ENCODE peak calls at places on chromosomes 13 and 19, in five cellular contexts. One of them, this sample, is unnamed.
A peak's percentile ranks its signal among the peaks of the same experiment; 100 is the strongest.

GRCh38 chr19:19866599-19867248 is 1.0 kb downstream of the ZNF253 start:
- DNase-seq in fibroblast of pulmonary artery: peak; percentile 6
- DNase-seq in astrocyte of the spinal cord: no peak
- DNase-seq in Caco-2: peak; percentile 11
- DNase-seq in endodermal cell: peak; percentile 92
- DNase-seq in this sample: peak; percentile 1

GRCh38 chr13:108214511-108215383 is 589 bp downstream of the LIG4 start:
- DNase-seq in fibroblast of pulmonary artery: no peak
- DNase-seq in astrocyte of the spinal cord: no peak
- DNase-seq in Caco-2: no peak
- DNase-seq in endodermal cell: peak; percentile 75
- DNase-seq in this sample: no peak

GRCh38 chr19:3932931-3933810 is at the start of gene NMRK2:
- DNase-seq in fibroblast of pulmonary artery: no peak
- DNase-seq in astrocyte of the spinal cord: no peak
- DNase-seq in Caco-2: no peak
- DNase-seq in endodermal cell: peak; percentile 97
- DNase-seq in this sample: no peak

GRCh38 chr19:45247136-45247535 is 1.9 kb upstream of the EXOC3L2 start:
- DNase-seq in fibroblast of pulmonary artery: no peak
- DNase-seq in astrocyte of the spinal cord: no peak
- DNase-seq in Caco-2: no peak
- DNase-seq in endodermal cell: no peak
- DNase-seq in this sample: no peak

GRCh38 chr13:111361046-111361872 is 40.8 kb downstream of the TEX29 start:
- DNase-seq in fibroblast of pulmonary artery: no peak
- DNase-seq in astrocyte of the spinal cord: no peak
- DNase-seq in Caco-2: no peak
- DNase-seq in endodermal cell: no peak
- DNase-seq in this sample: no peak

GRCh38 chr19:47272448-47273312 is 2.0 kb upstream of the INAFM1 start:
- DNase-seq in fibroblast of pulmonary artery: peak; percentile 21
- DNase-seq in astrocyte of the spinal cord: no peak
- DNase-seq in Caco-2: peak; percentile 25
- DNase-seq in endodermal cell: peak; percentile 72
- DNase-seq in this sample: peak; percentile 71

GRCh38 chr13:78317030-78317429 is 286.3 kb downstream of the POU4F1 start:
- DNase-seq in fibroblast of pulmonary artery: peak; percentile 33
- DNase-seq in astrocyte of the spinal cord: no peak
- DNase-seq in Caco-2: peak; percentile 6
- DNase-seq in endodermal cell: no peak
- DNase-seq in this sample: no peak

GRCh38 chr13:87331178-87331577 is 340.0 kb upstream of the SLITRK5 start:
- DNase-seq in fibroblast of pulmonary artery: peak; percentile 1
- DNase-seq in astrocyte of the spinal cord: peak; percentile 39
- DNase-seq in Caco-2: peak; percentile 2
- DNase-seq in endodermal cell: no peak
- DNase-seq in this sample: peak; percentile 0

GRCh38 chr13:95216182-95216581 is 85.1 kb downstream of the ABCC4 start:
- DNase-seq in fibroblast of pulmonary artery: no peak
- DNase-seq in astrocyte of the spinal cord: no peak
- DNase-seq in Caco-2: no peak
- DNase-seq in endodermal cell: no peak
- DNase-seq in this sample: no peak

GRCh38 chr13:74280795-74281490 is 146.7 kb upstream of the KLF12 start:
- DNase-seq in fibroblast of pulmonary artery: no peak
- DNase-seq in astrocyte of the spinal cord: no peak
- DNase-seq in Caco-2: no peak
- DNase-seq in endodermal cell: no peak
- DNase-seq in this sample: no peak

GRCh38 chr19:8506402-8506957 is 4.0 kb upstream of the PRAM1 start:
- DNase-seq in fibroblast of pulmonary artery: no peak
- DNase-seq in astrocyte of the spinal cord: no peak
- DNase-seq in Caco-2: no peak
- DNase-seq in endodermal cell: peak; percentile 73
- DNase-seq in this sample: no peak

DNA sequence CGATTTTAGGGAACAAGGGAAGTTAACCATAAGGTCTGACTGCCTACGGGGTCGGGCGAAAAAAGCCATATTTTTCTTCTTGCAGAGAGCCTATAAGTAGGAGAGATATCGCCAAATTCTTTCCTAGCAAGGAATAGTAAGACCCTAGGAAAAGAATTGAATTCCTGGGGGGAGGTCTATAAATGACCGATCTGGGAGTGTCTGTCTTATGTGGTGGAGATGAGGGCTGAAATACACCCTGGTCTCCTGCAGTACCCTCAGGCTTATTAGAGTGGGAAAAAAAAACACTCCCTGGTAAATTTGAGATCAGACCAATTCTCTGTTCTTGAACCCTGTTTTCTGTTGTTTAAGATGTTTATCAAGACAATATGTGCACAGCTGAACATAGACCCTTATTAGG is 447.5 kb upstream of the ATXN8OS start:
- DNase-seq in fibroblast of pulmonary artery: no peak
- DNase-seq in astrocyte of the spinal cord: no peak
- DNase-seq in Caco-2: no peak
- DNase-seq in endodermal cell: no peak
- DNase-seq in this sample: no peak
- H3K4me3 ChIP-seq in fibroblast of pulmonary artery: no peak overlapping the region
- H3K4me3 ChIP-seq in astrocyte of the spinal cord: no peak overlapping the region
- H3K4me3 ChIP-seq in Caco-2: no peak overlapping the region
- H3K4me3 ChIP-seq in endodermal cell: peak overlapping the region; percentile 40
- H3K4me3 ChIP-seq in this sample: no peak overlapping the region

GRCh38 chr13:64470751-64471150 is 2759.4 kb downstream of the PCDH9 start:
- DNase-seq in fibroblast of pulmonary artery: no peak
- DNase-seq in astrocyte of the spinal cord: no peak
- DNase-seq in Caco-2: no peak
- DNase-seq in endodermal cell: no peak
- DNase-seq in this sample: no peak

GRCh38 chr13:64471916-64472315 is 2758.2 kb downstream of the PCDH9 start:
- DNase-seq in fibroblast of pulmonary artery: peak; percentile 73
- DNase-seq in astrocyte of the spinal cord: peak; percentile 65
- DNase-seq in Caco-2: no peak
- DNase-seq in endodermal cell: no peak
- DNase-seq in this sample: peak; percentile 57
- TF ChIP-seq CTCF in fibroblast of pulmonary artery: peak; percentile 56
- TF ChIP-seq CTCF in astrocyte of the spinal cord: peak; percentile 42
- TF ChIP-seq CTCF in Caco-2: peak; percentile 57
- TF ChIP-seq CTCF in endodermal cell: peak; percentile 68
- TF ChIP-seq CTCF in this sample: peak; percentile 60

GRCh38 chr19:35160629-35161433 is 6.3 kb downstream of the FXYD5 start:
- DNase-seq in fibroblast of pulmonary artery: no peak
- DNase-seq in astrocyte of the spinal cord: no peak
- DNase-seq in Caco-2: no peak
- DNase-seq in endodermal cell: no peak
- DNase-seq in this sample: no peak
- H3K4me3 ChIP-seq in fibroblast of pulmonary artery: no peak overlapping the region
- H3K4me3 ChIP-seq in astrocyte of the spinal cord: no peak overlapping the region
- H3K4me3 ChIP-seq in Caco-2: no peak overlapping the region
- H3K4me3 ChIP-seq in endodermal cell: no peak overlapping the region
- H3K4me3 ChIP-seq in this sample: no peak overlapping the region

DNA sequence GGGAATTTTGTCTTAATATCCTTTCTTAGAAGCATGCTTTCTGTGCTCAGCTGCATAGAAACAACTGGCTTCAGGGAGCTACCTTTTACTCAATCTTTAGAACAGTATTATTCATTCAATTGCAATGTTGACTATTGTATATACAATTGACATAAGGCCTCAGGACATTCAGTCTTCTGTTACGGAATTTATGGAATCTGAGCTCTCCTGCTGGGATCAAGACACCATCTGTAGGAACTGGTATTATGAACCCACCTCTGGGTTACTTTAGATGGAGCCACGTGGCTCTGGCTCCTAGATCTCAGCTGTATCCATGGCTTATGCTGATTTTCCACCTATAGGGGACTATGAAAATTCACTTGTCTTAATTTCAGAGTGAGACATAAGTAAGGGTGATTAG is 716.2 kb upstream of the GPC6 start:
- DNase-seq in fibroblast of pulmonary artery: peak; percentile 53
- DNase-seq in astrocyte of the spinal cord: peak; percentile 72
- DNase-seq in Caco-2: no peak
- DNase-seq in endodermal cell: no peak
- DNase-seq in this sample: no peak
- TF ChIP-seq CTCF in fibroblast of pulmonary artery: no peak
- TF ChIP-seq CTCF in astrocyte of the spinal cord: no peak
- TF ChIP-seq CTCF in Caco-2: no peak
- TF ChIP-seq CTCF in endodermal cell: no peak
- TF ChIP-seq CTCF in this sample: no peak

GRCh38 chr19:13165091-13165997 is 15.1 kb downstream of the IER2 start:
- DNase-seq in fibroblast of pulmonary artery: no peak
- DNase-seq in astrocyte of the spinal cord: peak; percentile 34
- DNase-seq in Caco-2: peak; percentile 25
- DNase-seq in endodermal cell: peak; percentile 82
- DNase-seq in this sample: no peak
- H3K4me3 ChIP-seq in fibroblast of pulmonary artery: no peak overlapping the region
- H3K4me3 ChIP-seq in astrocyte of the spinal cord: no peak overlapping the region
- H3K4me3 ChIP-seq in Caco-2: peak overlapping the region; percentile 48
- H3K4me3 ChIP-seq in endodermal cell: peak overlapping the region; percentile 66
- H3K4me3 ChIP-seq in this sample: no peak overlapping the region

GRCh38 chr19:33303791-33304759 is 1.7 kb upstream of the CEBPA start:
- DNase-seq in fibroblast of pulmonary artery: no peak
- DNase-seq in astrocyte of the spinal cord: no peak
- DNase-seq in Caco-2: no peak
- DNase-seq in endodermal cell: no peak
- DNase-seq in this sample: peak; percentile 6

GRCh38 chr19:33302974-33303790 is 848 bp upstream of the CEBPA start:
- DNase-seq in fibroblast of pulmonary artery: peak; percentile 56
- DNase-seq in astrocyte of the spinal cord: peak; percentile 34
- DNase-seq in Caco-2: peak; percentile 82
- DNase-seq in endodermal cell: peak; percentile 88
- DNase-seq in this sample: peak; percentile 47

GRCh38 chr19:33301900-33302174 is 497 bp downstream of the CEBPA start:
- DNase-seq in fibroblast of pulmonary artery: no peak
- DNase-seq in astrocyte of the spinal cord: no peak
- DNase-seq in Caco-2: no peak
- DNase-seq in endodermal cell: no peak
- DNase-seq in this sample: no peak

GRCh38 chr19:33301011-33301899 is 1.1 kb downstream of the CEBPA start:
- DNase-seq in fibroblast of pulmonary artery: no peak
- DNase-seq in astrocyte of the spinal cord: no peak
- DNase-seq in Caco-2: no peak
- DNase-seq in endodermal cell: peak; percentile 73
- DNase-seq in this sample: peak; percentile 11

GRCh38 chr19:33302175-33302973 is at the start of gene CEBPA:
- DNase-seq in fibroblast of pulmonary artery: peak; percentile 77
- DNase-seq in astrocyte of the spinal cord: peak; percentile 45
- DNase-seq in Caco-2: peak; percentile 97
- DNase-seq in endodermal cell: peak; percentile 93
- DNase-seq in this sample: peak; percentile 72
- TF ChIP-seq CTCF in fibroblast of pulmonary artery: no peak
- TF ChIP-seq CTCF in astrocyte of the spinal cord: peak; percentile 42
- TF ChIP-seq CTCF in Caco-2: peak; percentile 75
- TF ChIP-seq CTCF in endodermal cell: peak; percentile 74
- TF ChIP-seq CTCF in this sample: peak; percentile 32

GRCh38 chr13:92823059-92823458 is 403.5 kb upstream of the GPC6 start:
- DNase-seq in fibroblast of pulmonary artery: no peak
- DNase-seq in astrocyte of the spinal cord: no peak
- DNase-seq in Caco-2: no peak
- DNase-seq in endodermal cell: no peak
- DNase-seq in this sample: no peak
- H3K4me3 ChIP-seq in fibroblast of pulmonary artery: no peak overlapping the region
- H3K4me3 ChIP-seq in astrocyte of the spinal cord: no peak overlapping the region
- H3K4me3 ChIP-seq in Caco-2: no peak overlapping the region
- H3K4me3 ChIP-seq in endodermal cell: no peak overlapping the region
- H3K4me3 ChIP-seq in this sample: no peak overlapping the region

GRCh38 chr13:44876782-44877324 is 112.4 kb downstream of the NUFIP1 start:
- DNase-seq in fibroblast of pulmonary artery: no peak
- DNase-seq in astrocyte of the spinal cord: no peak
- DNase-seq in Caco-2: peak; percentile 24
- DNase-seq in endodermal cell: peak; percentile 96
- DNase-seq in this sample: no peak

GRCh38 chr13:44872751-44873150 is 116.5 kb downstream of the NUFIP1 start:
- DNase-seq in fibroblast of pulmonary artery: no peak
- DNase-seq in astrocyte of the spinal cord: no peak
- DNase-seq in Caco-2: no peak
- DNase-seq in endodermal cell: no peak
- DNase-seq in this sample: no peak

GRCh38 chr13:44873486-44873885 is 115.8 kb downstream of the NUFIP1 start:
- DNase-seq in fibroblast of pulmonary artery: no peak
- DNase-seq in astrocyte of the spinal cord: no peak
- DNase-seq in Caco-2: no peak
- DNase-seq in endodermal cell: no peak
- DNase-seq in this sample: no peak

GRCh38 chr13:44874176-44874575 is 115.1 kb downstream of the NUFIP1 start:
- DNase-seq in fibroblast of pulmonary artery: no peak
- DNase-seq in astrocyte of the spinal cord: no peak
- DNase-seq in Caco-2: no peak
- DNase-seq in endodermal cell: no peak
- DNase-seq in this sample: no peak

GRCh38 chr13:44874886-44875630 is 114.2 kb downstream of the NUFIP1 start:
- DNase-seq in fibroblast of pulmonary artery: no peak
- DNase-seq in astrocyte of the spinal cord: peak; percentile 12
- DNase-seq in Caco-2: no peak
- DNase-seq in endodermal cell: no peak
- DNase-seq in this sample: peak; percentile 56
- TF ChIP-seq CTCF in fibroblast of pulmonary artery: no peak
- TF ChIP-seq CTCF in astrocyte of the spinal cord: no peak
- TF ChIP-seq CTCF in Caco-2: no peak
- TF ChIP-seq CTCF in endodermal cell: no peak
- TF ChIP-seq CTCF in this sample: no peak

GRCh38 chr19:49830766-49831165 is 12.7 kb downstream of the MED25 start:
- DNase-seq in fibroblast of pulmonary artery: no peak
- DNase-seq in astrocyte of the spinal cord: no peak
- DNase-seq in Caco-2: no peak
- DNase-seq in endodermal cell: no peak
- DNase-seq in this sample: no peak

GRCh38 chr19:49833594-49833993 is 15.5 kb downstream of the MED25 start:
- DNase-seq in fibroblast of pulmonary artery: no peak
- DNase-seq in astrocyte of the spinal cord: no peak
- DNase-seq in Caco-2: no peak
- DNase-seq in endodermal cell: no peak
- DNase-seq in this sample: no peak

GRCh38 chr19:49832556-49832955 is 14.5 kb downstream of the MED25 start:
- DNase-seq in fibroblast of pulmonary artery: no peak
- DNase-seq in astrocyte of the spinal cord: no peak
- DNase-seq in Caco-2: no peak
- DNase-seq in endodermal cell: no peak
- DNase-seq in this sample: no peak

GRCh38 chr19:49829721-49830120 is 11.6 kb downstream of the MED25 start:
- DNase-seq in fibroblast of pulmonary artery: no peak
- DNase-seq in astrocyte of the spinal cord: no peak
- DNase-seq in Caco-2: no peak
- DNase-seq in endodermal cell: no peak
- DNase-seq in this sample: no peak

DNA sequence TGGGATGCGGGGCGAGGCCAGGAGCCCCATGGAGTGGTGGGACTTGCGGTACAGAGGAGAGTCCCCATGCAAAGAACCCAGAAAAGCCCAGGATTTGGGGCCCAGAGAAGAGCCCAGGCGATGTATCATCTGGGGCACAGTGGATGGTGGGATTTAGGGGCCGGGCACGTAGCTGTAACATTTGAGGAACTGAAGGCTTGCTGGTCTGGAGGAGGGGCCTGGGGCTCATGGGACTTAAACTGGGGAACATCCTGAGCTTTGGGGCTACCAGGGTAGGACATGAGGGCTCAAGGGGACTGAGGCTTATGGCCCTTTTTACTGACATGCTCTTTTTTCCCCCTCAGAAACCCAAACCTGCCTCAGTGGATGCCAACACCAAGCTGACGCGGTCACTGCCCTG is 13.5 kb downstream of the MED25 start:
- DNase-seq in fibroblast of pulmonary artery: no peak
- DNase-seq in astrocyte of the spinal cord: no peak
- DNase-seq in Caco-2: no peak
- DNase-seq in endodermal cell: no peak
- DNase-seq in this sample: no peak
- H3K4me3 ChIP-seq in fibroblast of pulmonary artery: no peak overlapping the region
- H3K4me3 ChIP-seq in astrocyte of the spinal cord: no peak overlapping the region
- H3K4me3 ChIP-seq in Caco-2: no peak overlapping the region
- H3K4me3 ChIP-seq in endodermal cell: no peak overlapping the region
- H3K4me3 ChIP-seq in this sample: no peak overlapping the region